ENCODE peak calls at places on chromosomes 11 and 22, in eight cellular contexts. Q is CD4-positive, alpha-beta T cell; T is HuH-7; X is OCI-LY7; W is heart right ventricle; M is upper lobe of right lung; F is stimulated activated CD8-positive, alpha-beta memory T cell treated with anti-CD3 and anti-CD28 coated beads, Interleukin-4, amount 100 ng/mL, for 1 hour; V is NCI-H146. S is an unnamed sample.

GRCh38 chr22:23133922-23134321 is 7.9 kb downstream of the RSPH14 start:
- DNase-seq in Q (no peak), T (no peak), X (no peak), W (no peak), M (no peak), F (no peak), V (no peak), S (no peak)

GRCh38 chr22:39974065-39974464 is 13.9 kb downstream of the TMA7B start:
- DNase-seq in Q (no peak), T (no peak), X (no peak), W (no peak), M (no peak), F (no peak), V (no peak), S (no peak)

GRCh38 chr22:42560381-42560780 is 6.6 kb downstream of the SERHL2 start:
- DNase-seq in Q (no peak), T (no peak), X (no peak), W (no peak), M (no peak), F (no peak), V (no peak), S (no peak)

GRCh38 chr11:134345237-134345550 is 13.4 kb downstream of the GLB1L2 start:
- DNase-seq in Q (no peak), T (no peak), X (no peak), W (no peak), M (no peak), F (no peak), V (no peak), S (no peak)

GRCh38 chr22:23035557-23036277 is 34.6 kb upstream of the GNAZ start:
- DNase-seq in Q (no peak), T (no peak), X (peak), W (no peak), M (no peak), F (no peak), V (no peak), S (no peak)

GRCh38 chr11:117096140-117096972 is 1.9 kb downstream of the SIK3 start:
- DNase-seq in Q (peak), T (peak), X (peak), W (no peak), M (no peak), F (no peak), V (no peak), S (no peak)

GRCh38 chr22:45882881-45883810 is 93.8 kb downstream of the WNT7B start:
- DNase-seq in Q (no peak), T (no peak), X (no peak), W (no peak), M (peak), F (no peak), V (no peak), S (peak)

GRCh38 chr11:71462726-71463125 is 9.7 kb downstream of the NADSYN1 start:
- DNase-seq in Q (no peak), T (no peak), X (no peak), W (no peak), M (no peak), F (no peak), V (no peak), S (no peak)

GRCh38 chr11:6251120-6251733 is 8.4 kb upstream of the CCKBR start:
- DNase-seq in Q (peak), T (peak), X (peak), W (peak), M (peak), F (no peak), V (peak), S (peak)

GRCh38 chr22:36565686-36566085 is 36.7 kb upstream of the EIF3D start:
- DNase-seq in Q (no peak), T (no peak), X (no peak), W (no peak), M (no peak), F (no peak), V (no peak), S (no peak)

GRCh38 chr22:44023404-44024287 is 456 bp upstream of the PARVB start:
- DNase-seq in Q (peak), T (peak), X (no peak), W (no peak), M (peak), F (no peak), V (peak), S (peak)

GRCh38 chr22:46068908-46069481 is 81.3 kb upstream of the PPARA start:
- DNase-seq in Q (no peak), T (no peak), X (peak), W (no peak), M (peak), F (no peak), V (no peak), S (peak)

S was measured in left lung.